ENCODE peak calls at places on chromosomes 5 and 9, in five cellular contexts. E is frontal cortex; Z is AML-193; B is activated CD4-positive, CD25-positive, alpha-beta regulatory T cell; U is ecto neural progenitor cell. V is an unnamed sample.

GRCh38 chr9:6007770-6008168 is 7.7 kb downstream of the RANBP6 start:
- DNase-seq in E (peak), Z (peak), B (peak), U (peak), V (peak)

GRCh38 chr5:60583598-60583997 is 116.4 kb downstream of the DEPDC1B start:
- DNase-seq in E (no peak), Z (no peak), B (no peak), U (no peak), V (no peak)

GRCh38 chr9:98993570-98993945 is 49.9 kb downstream of the COL15A1 start:
- DNase-seq in E (no peak), Z (no peak), B (no peak), U (peak), V (peak)

GRCh38 chr9:91285729-91286353 is 75.9 kb downstream of the AUH start:
- DNase-seq in E (no peak), Z (no peak), B (no peak), U (no peak), V (no peak)

GRCh38 chr5:160479926-160480325 is 58.3 kb downstream of the PTTG1 start:
- DNase-seq in E (no peak), Z (no peak), B (no peak), U (no peak), V (no peak)

GRCh38 chr5:1477341-1477740 is 32.1 kb upstream of the SLC6A3 start:
- DNase-seq in E (no peak), Z (no peak), B (no peak), U (no peak), V (no peak)

GRCh38 chr5:56264417-56265025 is 31.4 kb upstream of the ANKRD55 start:
- DNase-seq in E (no peak), Z (peak), B (no peak), U (peak), V (peak)

GRCh38 chr9:88571417-88571816 is 36.4 kb downstream of the NXNL2 start:
- DNase-seq in E (no peak), Z (no peak), B (no peak), U (no peak), V (no peak)

GRCh38 chr5:163893301-163893700 is 387.9 kb downstream of the MAT2B start:
- DNase-seq in E (no peak), Z (no peak), B (no peak), U (no peak), V (no peak)

GRCh38 chr9:75551866-75552265 is 338.6 kb upstream of the PCSK5 start:
- DNase-seq in E (no peak), Z (no peak), B (no peak), U (no peak), V (no peak)

GRCh38 chr5:135140805-135141204 is 106.8 kb upstream of the PITX1 start:
- DNase-seq in E (no peak), Z (no peak), B (no peak), U (no peak), V (peak)

GRCh38 chr9:91711755-91712591 is 238.1 kb downstream of the ROR2 start:
- DNase-seq in E (no peak), Z (peak), B (peak), U (no peak), V (peak)

GRCh38 chr5:56023296-56023695 is 28.5 kb upstream of the IL6ST start:
- DNase-seq in E (no peak), Z (no peak), B (no peak), U (no peak), V (no peak)

GRCh38 chr9:21174671-21175070 is 8.2 kb upstream of the IFNA21 start:
- DNase-seq in E (no peak), Z (no peak), B (no peak), U (no peak), V (no peak)

GRCh38 chr9:127968717-127969383 is 11.9 kb downstream of the EEIG1 start:
- DNase-seq in E (no peak), Z (no peak), B (no peak), U (no peak), V (no peak)

GRCh38 chr5:173487296-173487695 is 129.2 kb downstream of the BOD1 start:
- DNase-seq in E (no peak), Z (no peak), B (no peak), U (no peak), V (no peak)

GRCh38 chr9:137192859-137193258 is 4.4 kb downstream of the SSNA1 start:
- DNase-seq in E (no peak), Z (no peak), B (no peak), U (no peak), V (no peak)

GRCh38 chr5:176621661-176622079 is 8.7 kb downstream of the SNCB start:
- DNase-seq in E (no peak), Z (no peak), B (no peak), U (no peak), V (peak)

GRCh38 chr5:174622067-174622466 is 102.3 kb upstream of the MSX2 start:
- DNase-seq in E (no peak), Z (no peak), B (no peak), U (no peak), V (no peak)

GRCh38 chr9:124658165-124659017 is 112.7 kb downstream of the NR6A1 start:
- DNase-seq in E (peak), Z (peak), B (no peak), U (peak), V (peak)

GRCh38 chr5:178221203-178221771 is 11.3 kb downstream of the PHYKPL start:
- DNase-seq in E (no peak), Z (no peak), B (no peak), U (no peak), V (peak)

GRCh38 chr5:159442210-159442850 is 112.0 kb upstream of the IL12B start:
- DNase-seq in E (no peak), Z (no peak), B (no peak), U (peak), V (no peak)

GRCh38 chr9:72979405-72980100 is 26.7 kb upstream of the ALDH1A1 start:
- DNase-seq in E (no peak), Z (no peak), B (no peak), U (no peak), V (no peak)

GRCh38 chr5:143887901-143888648 is 76.1 kb downstream of the HMHB1 start:
- DNase-seq in E (no peak), Z (no peak), B (no peak), U (no peak), V (no peak)

GRCh38 chr9:129581505-129581904 is 39.4 kb downstream of the C9orf50 start:
- DNase-seq in E (no peak), Z (no peak), B (no peak), U (no peak), V (no peak)

GRCh38 chr5:58932057-58932594 is 349.3 kb downstream of the RAB3C start:
- DNase-seq in E (no peak), Z (no peak), B (no peak), U (no peak), V (no peak)

GRCh38 chr5:172607213-172607793 is 33.8 kb upstream of the NEURL1B start:
- DNase-seq in E (no peak), Z (no peak), B (no peak), U (no peak), V (no peak)

GRCh38 chr9:94210616-94211603 is 48.2 kb upstream of the ZNF169 start:
- DNase-seq in E (no peak), Z (no peak), B (no peak), U (no peak), V (no peak)

GRCh38 chr9:124371183-124371582 is 44.1 kb downstream of the PSMB7 start:
- DNase-seq in E (no peak), Z (peak), B (no peak), U (no peak), V (peak)

GRCh38 chr5:110815916-110816605 is 77.3 kb downstream of the SLC25A46 start:
- DNase-seq in E (no peak), Z (no peak), B (no peak), U (no peak), V (peak)

GRCh38 chr9:136280535-136281315 is 23.2 kb downstream of the CCDC187 start:
- DNase-seq in E (no peak), Z (no peak), B (no peak), U (no peak), V (no peak)

GRCh38 chr5:130845049-130845765 is 319.8 kb downstream of the HINT1 start:
- DNase-seq in E (no peak), Z (no peak), B (no peak), U (no peak), V (no peak)

GRCh38 chr5:176364765-176365662 is at the start of gene ARL10:
- DNase-seq in E (peak), Z (no peak), B (peak), U (no peak), V (no peak)

GRCh38 chr9:3807601-3808000 is 281.8 kb upstream of the RFX3 start:
- DNase-seq in E (no peak), Z (no peak), B (no peak), U (no peak), V (no peak)

GRCh38 chr9:90423661-90424193 is 218.9 kb downstream of the DIRAS2 start:
- DNase-seq in E (no peak), Z (no peak), B (no peak), U (no peak), V (no peak)

GRCh38 chr9:88280816-88281382 is 107.3 kb upstream of the SPIN1 start:
- DNase-seq in E (no peak), Z (peak), B (no peak), U (no peak), V (no peak)

GRCh38 chr5:69024241-69024651 is 69.6 kb upstream of the SLC30A5 start:
- DNase-seq in E (peak), Z (peak), B (no peak), U (peak), V (peak)

GRCh38 chr9:101427337-101427736 is 8.2 kb downstream of the ALDOB start:
- DNase-seq in E (no peak), Z (no peak), B (no peak), U (no peak), V (no peak)

GRCh38 chr9:27457445-27457844 is 66.6 kb upstream of the IFNK start:
- DNase-seq in E (no peak), Z (no peak), B (no peak), U (no peak), V (no peak)

V was measured in OCI-M1.